ENCODE peak calls at places on chromosomes 12 and 14, in four cellular contexts. F, N, E and H are unnamed samples.

GRCh38 chr12:93911436-93911835 is 234.3 kb downstream of the CRADD start:
- DNase-seq in F (no peak), N (no peak), E (no peak), H (no peak)

GRCh38 chr14:66359500-66359899 is 126.7 kb upstream of the CCDC196 start:
- DNase-seq in F (no peak), N (peak; percentile 16), E (no peak), H (no peak)

GRCh38 chr14:104741108-104741802 is 11.7 kb upstream of the SIVA1 start:
- DNase-seq in F (no peak), N (no peak), E (no peak), H (peak; percentile 52)

GRCh38 chr14:92770454-92770853 is 22.0 kb upstream of the LGMN start:
- DNase-seq in F (no peak), N (no peak), E (no peak), H (no peak)

GRCh38 chr12:30989754-30990153 is 63.2 kb downstream of the TSPAN11 start:
- DNase-seq in F (no peak), N (no peak), E (peak; percentile 45), H (no peak)

GRCh38 chr12:77019920-77020319 is 45.4 kb downstream of the E2F7 start:
- DNase-seq in F (no peak), N (no peak), E (no peak), H (no peak)

GRCh38 chr14:103772078-103772712 is 56.6 kb downstream of the ZFYVE21 start:
- DNase-seq in F (no peak), N (no peak), E (no peak), H (no peak)

GRCh38 chr12:55940065-55940732 is 9.2 kb downstream of the DGKA start:
- DNase-seq in F (peak; percentile 93), N (peak; percentile 87), E (peak; percentile 93), H (peak; percentile 88)

GRCh38 chr12:9940370-9940769 is 8.2 kb upstream of the CLEC2A start:
- DNase-seq in F (no peak), N (no peak), E (no peak), H (no peak)

GRCh38 chr12:8038659-8039114 is 6.2 kb downstream of the FOXJ2 start:
- DNase-seq in F (no peak), N (no peak), E (peak; percentile 52), H (peak; percentile 58)

GRCh38 chr14:25121342-25122129 is 71.6 kb upstream of the STXBP6 start:
- DNase-seq in F (no peak), N (no peak), E (no peak), H (no peak)

GRCh38 chr12:3035815-3036702 is 41.1 kb upstream of the TSPAN9 start:
- DNase-seq in F (no peak), N (no peak), E (no peak), H (no peak)

GRCh38 chr12:46082473-46082872 is 92.1 kb upstream of the SCAF11 start:
- DNase-seq in F (no peak), N (no peak), E (no peak), H (no peak)

GRCh38 chr12:84738481-84738972 is 174.1 kb downstream of the SLC6A15 start:
- DNase-seq in F (no peak), N (no peak), E (no peak), H (no peak)

GRCh38 chr12:120072472-120072871 is 44.1 kb downstream of the RAB35 start:
- DNase-seq in F (no peak), N (no peak), E (no peak), H (no peak)

GRCh38 chr12:108955225-108955835 is 65.5 kb downstream of the SVOP start:
- DNase-seq in F (no peak), N (no peak), E (no peak), H (peak; percentile 27)

GRCh38 chr12:88336071-88336768 is 194.1 kb downstream of the TMTC3 start:
- DNase-seq in F (no peak), N (no peak), E (no peak), H (no peak)

GRCh38 chr14:32657081-32657480 is 281.6 kb upstream of the NPAS3 start:
- DNase-seq in F (peak; percentile 46), N (no peak), E (peak; percentile 21), H (peak; percentile 17)

GRCh38 chr12:2335109-2335508 is 282.3 kb downstream of the CACNA1C start:
- DNase-seq in F (no peak), N (no peak), E (no peak), H (no peak)

GRCh38 chr12:79451988-79452387 is 238.8 kb downstream of the PAWR start:
- DNase-seq in F (peak; percentile 67), N (peak; percentile 86), E (peak; percentile 22), H (peak; percentile 63)

GRCh38 chr14:92473261-92473946 is 40.2 kb upstream of the RIN3 start:
- DNase-seq in F (peak; percentile 93), N (peak; percentile 50), E (no peak), H (peak; percentile 80)

GRCh38 chr12:26566186-26566585 is 266.8 kb downstream of the ITPR2 start:
- DNase-seq in F (no peak), N (no peak), E (no peak), H (no peak)

GRCh38 chr12:92075425-92075891 is 70.2 kb downstream of the BTG1 start:
- DNase-seq in F (no peak), N (no peak), E (no peak), H (no peak)

GRCh38 chr12:90043264-90043663 is 334.6 kb upstream of the ATP2B1 start:
- DNase-seq in F (no peak), N (no peak), E (no peak), H (no peak)

GRCh38 chr14:69002069-69002468 is 23.0 kb upstream of the ACTN1 start:
- DNase-seq in F (no peak), N (peak; percentile 31), E (peak; percentile 39), H (no peak)

GRCh38 chr14:100067971-100068959 is 3.0 kb downstream of the EVL start:
- DNase-seq in F (no peak), N (peak; percentile 28), E (peak; percentile 34), H (peak; percentile 34)

GRCh38 chr12:109510196-109510595 is 32.8 kb downstream of the UBE3B start:
- DNase-seq in F (no peak), N (no peak), E (no peak), H (no peak)

GRCh38 chr14:32559048-32559447 is 229.9 kb downstream of the AKAP6 start:
- DNase-seq in F (no peak), N (no peak), E (no peak), H (no peak)

GRCh38 chr14:72024043-72024407 is 91.8 kb downstream of the RGS6 start:
- DNase-seq in F (peak; percentile 30), N (no peak), E (peak; percentile 28), H (no peak)

GRCh38 chr14:88129306-88130056 is 124.5 kb downstream of the GPR65 start:
- DNase-seq in F (peak; percentile 14), N (no peak), E (no peak), H (no peak)

GRCh38 chr12:4649358-4649661 is 396 bp downstream of the NDUFA9 start:
- DNase-seq in F (no peak), N (no peak), E (no peak), H (no peak)

GRCh38 chr12:3328571-3328970 is 162.4 kb upstream of the PRMT8 start:
- DNase-seq in F (no peak), N (no peak), E (no peak), H (peak; percentile 46)

GRCh38 chr12:94570161-94570560 is 80.2 kb downstream of the TMCC3 start:
- DNase-seq in F (no peak), N (no peak), E (no peak), H (no peak)

GRCh38 chr12:65209655-65210043 is 40.3 kb downstream of the LEMD3 start:
- DNase-seq in F (no peak), N (no peak), E (no peak), H (no peak)
- TF ChIP-seq CTCF in F (no peak), N (no peak), E (no peak), H (no peak)

DNA sequence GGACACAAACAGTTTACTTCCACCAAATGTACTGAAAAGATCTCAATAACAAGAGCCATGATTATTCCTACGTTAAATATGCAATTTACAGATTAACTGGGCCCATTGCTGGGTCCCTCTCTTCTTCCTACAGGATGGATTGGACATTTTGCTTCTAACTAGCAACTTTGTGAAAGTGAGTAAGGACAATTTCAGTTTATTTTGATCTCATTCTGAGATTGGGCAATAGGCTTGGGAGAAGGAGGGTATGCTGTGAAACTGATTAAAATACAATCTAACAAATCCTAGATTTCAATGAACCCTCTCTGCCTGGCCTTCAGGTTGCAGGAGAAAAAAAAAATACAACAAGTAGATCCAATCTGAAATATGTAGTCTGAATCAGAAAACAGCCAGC is 121.5 kb downstream of the PRKD1 start:
- DNase-seq in F (no peak), N (no peak), E (no peak), H (no peak)
- H3K27ac ChIP-seq in F (peak overlapping the region; percentile 75), N (no peak overlapping the region), E (no peak overlapping the region), H (no peak overlapping the region)

GRCh38 chr14:89207925-89208328 is 209.1 kb downstream of the FOXN3 start:
- DNase-seq in F (no peak), N (no peak), E (no peak), H (no peak)

GRCh38 chr14:89215166-89215940 is 201.7 kb downstream of the FOXN3 start:
- DNase-seq in F (no peak), N (no peak), E (no peak), H (no peak)

GRCh38 chr14:89214221-89214965 is 202.6 kb downstream of the FOXN3 start:
- DNase-seq in F (no peak), N (no peak), E (peak; percentile 67), H (peak; percentile 55)

GRCh38 chr14:89217876-89218275 is 199.2 kb downstream of the FOXN3 start:
- DNase-seq in F (no peak), N (peak; percentile 43), E (no peak), H (no peak)

DNA sequence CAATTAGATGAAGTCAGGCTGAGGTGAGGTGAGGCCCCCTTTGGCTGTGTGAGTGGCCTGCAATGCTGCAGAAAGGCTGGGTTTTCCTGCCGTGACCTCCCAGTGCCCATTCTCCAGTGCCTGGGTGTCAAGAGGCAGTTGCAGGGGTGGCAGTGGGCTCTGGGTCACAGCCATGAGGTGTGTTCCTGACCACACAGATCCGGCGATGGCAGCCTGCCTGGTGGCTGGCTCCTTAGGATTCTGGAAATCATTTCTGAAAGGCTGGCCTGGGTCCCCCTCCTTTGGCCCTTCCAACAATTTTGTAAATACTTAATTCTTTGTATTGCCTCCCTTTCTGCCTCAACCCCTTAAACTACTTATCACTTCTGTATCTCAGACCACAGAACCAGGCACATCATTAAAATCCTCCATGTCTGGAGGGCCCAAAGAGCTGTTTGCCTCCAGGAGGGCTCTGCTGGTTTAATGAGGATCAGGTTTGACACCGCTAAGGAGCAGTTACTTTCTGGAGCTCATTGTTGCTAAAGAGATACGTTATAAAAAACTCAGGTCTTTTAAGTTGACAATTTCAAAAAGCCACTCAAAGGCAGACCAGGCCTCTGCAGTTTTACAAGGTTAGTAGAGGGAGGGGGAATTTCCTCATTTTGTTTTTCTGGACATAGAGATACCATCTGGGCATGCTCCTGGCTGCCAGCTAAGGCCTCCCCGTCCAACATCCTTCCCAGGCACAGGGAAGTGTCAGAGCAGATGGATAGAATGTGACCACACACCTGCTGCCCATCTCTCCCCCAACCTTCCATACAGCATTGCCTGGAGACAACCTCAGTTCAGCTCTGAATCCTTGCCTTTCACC is 204.4 kb downstream of the FOXN3 start:
- DNase-seq in F (no peak), N (no peak), E (no peak), H (no peak)
- H3K4me1 ChIP-seq in F (no peaks in the 10 kb centered on the region), N (no peaks in the 10 kb centered on the region), E (peaks cover 5% of the 10 kb centered on the region), H (peaks cover 20% of the 10 kb centered on the region)

GRCh38 chr12:13164859-13165577 is 31.5 kb upstream of the EMP1 start:
- DNase-seq in F (no peak), N (no peak), E (no peak), H (no peak)

GRCh38 chr12:13163868-13164267 is 32.7 kb upstream of the EMP1 start:
- DNase-seq in F (no peak), N (no peak), E (no peak), H (no peak)

GRCh38 chr12:13164271-13164670 is 32.3 kb upstream of the EMP1 start:
- DNase-seq in F (no peak), N (no peak), E (no peak), H (no peak)

GRCh38 chr12:13162904-13163303 is 33.6 kb upstream of the EMP1 start:
- DNase-seq in F (no peak), N (no peak), E (no peak), H (no peak)

GRCh38 chr12:13161172-13161571 is 35.4 kb upstream of the EMP1 start:
- DNase-seq in F (no peak), N (no peak), E (no peak), H (no peak)
- TF ChIP-seq CTCF in F (no peak), N (no peak), E (peak; percentile 23), H (peak; percentile 7)